ENCODE peak calls at places on chromosomes 6 and 20, in four cellular contexts. Y is dorsolateral prefrontal cortex, W is left lung, X is heart right ventricle. Z is an unnamed sample.

GRCh38 chr6:129112591-129112990 is 229.7 kb downstream of the LAMA2 start:
- DNase-seq in W (no peak), Y (no peak), X (no peak), Z (no peak)

GRCh38 chr6:99024089-99024488 is 76.3 kb upstream of the FBXL4 start:
- DNase-seq in W (no peak), X (no peak), Y (no peak), Z (no peak)

GRCh38 chr20:31547720-31548298 is 33.6 kb downstream of the HM13 start:
- DNase-seq in Y (no peak), X (no peak), W (no peak), Z (no peak)

GRCh38 chr20:45402946-45403345 is 5.1 kb upstream of the DBNDD2 start:
- DNase-seq in X (no peak), Y (no peak), W (no peak), Z (no peak)

GRCh38 chr6:143727035-143727434 is 49.3 kb downstream of the PHACTR2 start:
- DNase-seq in X (no peak), Y (no peak), W (no peak), Z (no peak)

GRCh38 chr6:79570802-79571367 is 33.7 kb upstream of the LCA5 start:
- DNase-seq in Y (no peak), X (no peak), W (no peak), Z (no peak)

GRCh38 chr20:3645309-3646066 is 17.7 kb downstream of the GFRA4 start:
- DNase-seq in W (no peak), X (no peak), Y (no peak), Z (no peak)

GRCh38 chr6:87697581-87698552 is 4.2 kb downstream of the AKIRIN2 start:
- DNase-seq in Y (no peak), W (no peak), X (no peak), Z (no peak)

GRCh38 chr20:2759603-2760360 is 40.6 kb downstream of the CPXM1 start:
- DNase-seq in Y (no peak), X (no peak), W (no peak), Z (no peak)

GRCh38 chr6:44653761-44654218 is 266.3 kb downstream of the CDC5L start:
- DNase-seq in X (no peak), Y (no peak), W (no peak), Z (no peak)

GRCh38 chr6:111559193-111560097 is 46.2 kb downstream of the TRAF3IP2 start:
- DNase-seq in Y (no peak), X (no peak), W (no peak), Z (no peak)

GRCh38 chr6:15770347-15771143 is 107.7 kb upstream of the DTNBP1 start:
- DNase-seq in W (no peak), Y (no peak), X (no peak), Z (no peak)

GRCh38 chr20:59770270-59770669 is 163.2 kb downstream of the SYCP2 start:
- DNase-seq in W (no peak), Y (no peak), X (no peak), Z (no peak)

GRCh38 chr20:1964659-1965405 is 29.0 kb downstream of the PDYN start:
- DNase-seq in Y (no peak), W (no peak), X (no peak), Z (no peak)

GRCh38 chr6:37555040-37555781 is 55.5 kb upstream of the CCDC167 start:
- DNase-seq in Y (no peak), W (no peak), X (no peak), Z (no peak)

GRCh38 chr20:18288748-18289705 is 700 bp downstream of the ZNF133 start:
- DNase-seq in W (peak; percentile 33), Y (no peak), X (no peak), Z (no peak)

GRCh38 chr6:89763550-89763949 is 56.0 kb downstream of the MDN1 start:
- DNase-seq in Y (no peak), W (no peak), X (no peak), Z (no peak)

GRCh38 chr6:154580397-154581135 is 70.1 kb upstream of the CNKSR3 start:
- DNase-seq in Y (no peak), W (no peak), X (no peak), Z (no peak)

GRCh38 chr20:389220-389619 is 8.7 kb downstream of the TRIB3 start:
- DNase-seq in W (no peak), X (no peak), Y (no peak), Z (no peak)

GRCh38 chr20:46803446-46804020 is 91.1 kb upstream of the EYA2 start:
- DNase-seq in X (no peak), Y (no peak), W (no peak), Z (no peak)

GRCh38 chr20:1281279-1282057 is 15.4 kb downstream of the SNPH start:
- DNase-seq in W (no peak), X (no peak), Y (no peak), Z (no peak)

GRCh38 chr6:154156135-154156948 is 117.3 kb downstream of the OPRM1 start:
- DNase-seq in X (peak; percentile 23), Y (no peak), W (peak; percentile 59), Z (no peak)

GRCh38 chr6:842141-842540 is 149.2 kb upstream of the EXOC2 start:
- DNase-seq in X (no peak), W (no peak), Y (no peak), Z (no peak)

GRCh38 chr6:81792826-81793225 is 40.3 kb upstream of the TENT5A start:
- DNase-seq in X (no peak), Y (no peak), W (no peak), Z (no peak)

GRCh38 chr6:118663993-118664985 is 12.9 kb upstream of the CEP85L start:
- DNase-seq in W (no peak), Y (no peak), X (no peak), Z (no peak)

GRCh38 chr6:45256697-45257695 is 71.1 kb upstream of the RUNX2 start:
- DNase-seq in Y (no peak), W (no peak), X (no peak), Z (no peak)

GRCh38 chr6:225121-225721 is 67.1 kb upstream of the DUSP22 start:
- DNase-seq in W (no peak), X (no peak), Y (no peak), Z (no peak)

GRCh38 chr20:21323640-21324039 is 20.5 kb downstream of the XRN2 start:
- DNase-seq in W (no peak), X (no peak), Y (no peak), Z (no peak)

GRCh38 chr6:44009425-44010321 is 117.6 kb downstream of the MRPL14 start:
- DNase-seq in W (no peak), X (no peak), Y (peak; percentile 31), Z (peak; percentile 68)

GRCh38 chr6:4577406-4577805 is 198.8 kb upstream of the CDYL start:
- DNase-seq in Y (no peak), X (no peak), W (no peak), Z (no peak)

GRCh38 chr20:48180637-48181036 is 395.4 kb upstream of the SULF2 start:
- DNase-seq in Y (peak; percentile 63), X (no peak), W (no peak), Z (no peak)
- H3K27ac ChIP-seq in Y (no peak overlapping the region), X (no peak overlapping the region), W (no peak overlapping the region), Z (no peak overlapping the region)

GRCh38 chr6:170152989-170153388 is 137.9 kb downstream of the DLL1 start:
- DNase-seq in Y (peak; percentile 64), X (no peak), W (peak; percentile 62), Z (peak; percentile 54)
- H3K4me3 ChIP-seq in Y (peak overlapping the region; percentile 13), X (no peak overlapping the region), W (no peak overlapping the region), Z (peak overlapping the region; percentile 28)

GRCh38 chr6:7909323-7910276 is 988 bp downstream of the TXNDC5 start:
- DNase-seq in W (peak; percentile 71), X (peak; percentile 56), Y (peak; percentile 42), Z (peak; percentile 67)

GRCh38 chr6:7911345-7911725 is 747 bp upstream of the TXNDC5 start:
- DNase-seq in X (no peak), W (no peak), Y (no peak), Z (no peak)

GRCh38 chr6:7912024-7912423 is 1.4 kb upstream of the TXNDC5 start:
- DNase-seq in X (no peak), Y (no peak), W (no peak), Z (no peak)

GRCh38 chr6:7910298-7910653 is 312 bp downstream of the TXNDC5 start:
- DNase-seq in Y (peak; percentile 45), X (no peak), W (no peak), Z (no peak)

GRCh38 chr6:7910654-7911344 is at the start of gene TXNDC5:
- DNase-seq in W (peak; percentile 81), Y (peak; percentile 68), X (peak; percentile 83), Z (peak; percentile 86)
- H3K27ac ChIP-seq in W (peak within 1 kb of the TSS; percentile 76), Y (peak within 1 kb of the TSS; percentile 91), X (peak within 1 kb of the TSS; percentile 78), Z (peak within 1 kb of the TSS; percentile 90)

DNA sequence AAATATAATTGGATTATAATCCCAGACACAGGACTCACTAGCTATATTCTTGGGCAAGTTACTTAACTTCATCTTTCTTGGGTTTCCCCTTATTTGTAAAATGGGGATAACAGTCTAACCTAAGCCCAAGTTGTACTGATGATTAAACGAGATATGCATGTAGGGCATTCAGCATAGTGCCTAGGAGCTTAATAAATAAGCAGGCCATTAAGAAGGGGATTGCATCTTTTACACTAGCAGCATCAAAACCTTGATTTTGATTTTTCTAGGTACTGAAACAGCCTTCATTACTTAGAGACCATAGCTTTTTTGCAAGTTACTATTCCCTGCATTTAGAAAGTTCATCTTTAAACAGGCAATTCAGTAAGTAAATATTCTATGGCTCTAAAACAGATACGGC is 2.2 kb upstream of the QKI start:
- DNase-seq in X (no peak), W (no peak), Y (no peak), Z (no peak)
- H3K4me3 ChIP-seq in X (peak overlapping the region; percentile 50), W (peak overlapping the region; percentile 68), Y (peak overlapping the region; percentile 82), Z (peak overlapping the region; percentile 91)

GRCh38 chr6:11217360-11218076 is 14.9 kb downstream of the NEDD9 start:
- DNase-seq in X (no peak), W (no peak), Y (no peak), Z (no peak)
- H3K27ac ChIP-seq in X (peak overlapping the region; percentile 73), W (peak overlapping the region; percentile 66), Y (peak overlapping the region; percentile 50), Z (peak overlapping the region; percentile 87)

GRCh38 chr20:50049442-50050026 is 63.4 kb downstream of the UBE2V1 start:
- DNase-seq in W (no peak), Y (no peak), X (no peak), Z (no peak)

GRCh38 chr20:50050214-50050613 is 62.7 kb downstream of the UBE2V1 start:
- DNase-seq in W (no peak), Y (no peak), X (no peak), Z (no peak)

GRCh38 chr20:50052550-50052949 is 60.4 kb downstream of the UBE2V1 start:
- DNase-seq in Y (no peak), W (no peak), X (no peak), Z (no peak)

GRCh38 chr20:50050660-50051308 is 62.2 kb downstream of the UBE2V1 start:
- DNase-seq in Y (no peak), X (no peak), W (no peak), Z (no peak)

GRCh38 chr20:50048420-50049166 is 64.4 kb downstream of the UBE2V1 start:
- DNase-seq in X (no peak), W (no peak), Y (no peak), Z (no peak)
- H3K4me3 ChIP-seq in X (no peak overlapping the region), W (no peak overlapping the region), Y (peak overlapping the region; percentile 9), Z (no peak overlapping the region)

GRCh38 chr6:84669945-84670344 is 94.5 kb downstream of the TBX18 start:
- DNase-seq in X (no peak), Y (no peak), W (no peak), Z (no peak)

GRCh38 chr6:84663866-84664265 is 100.5 kb downstream of the TBX18 start:
- DNase-seq in W (no peak), X (no peak), Y (no peak), Z (no peak)

GRCh38 chr6:84665392-84665791 is 99.0 kb downstream of the TBX18 start:
- DNase-seq in Y (no peak), W (no peak), X (no peak), Z (no peak)

GRCh38 chr6:84671188-84671587 is 93.2 kb downstream of the TBX18 start:
- DNase-seq in W (no peak), X (no peak), Y (no peak), Z (no peak)

GRCh38 chr6:84667252-84668213 is 96.9 kb downstream of the TBX18 start:
- DNase-seq in W (no peak), X (no peak), Y (no peak), Z (no peak)
- H3K27ac ChIP-seq in W (no peak overlapping the region), X (no peak overlapping the region), Y (no peak overlapping the region), Z (no peak overlapping the region)

Z was measured in left ventricle myocardium inferior.